ENCODE peak calls at places on chromosome 9, in seven cellular contexts. E, C, Z, G, Q, S and V are unnamed samples.
A peak's percentile ranks its signal among the peaks of the same experiment; 100 is the strongest.

GRCh38 chr9:105119166-105119565 is 125.3 kb upstream of the SLC44A1 start:
- DNase-seq in G (no peak), E (no peak), Q (no peak), Z (no peak), S (no peak), C (no peak), V (no peak)

GRCh38 chr9:91160181-91160580 is 201.5 kb downstream of the AUH start:
- DNase-seq in C (no peak), E (no peak), Z (no peak), G (no peak), Q (no peak), S (no peak), V (no peak)

GRCh38 chr9:137367506-137368430 is 55.2 kb downstream of the EXD3 start:
- DNase-seq in S (no peak), Z (no peak), Q (no peak), G (no peak), C (peak; percentile 19), E (no peak), V (no peak)

GRCh38 chr9:129006328-129007034 is 21.6 kb downstream of the SH3GLB2 start:
- DNase-seq in C (peak; percentile 67), Z (peak; percentile 44), S (peak; percentile 90), Q (peak; percentile 85), G (peak; percentile 89), E (peak; percentile 66), V (peak; percentile 72)

GRCh38 chr9:68728731-68729130 is 23.7 kb downstream of the PIP5K1B start:
- DNase-seq in G (no peak), Q (no peak), S (no peak), C (no peak), E (no peak), Z (no peak), V (no peak)

GRCh38 chr9:78612089-78612488 is 315.2 kb downstream of the PSAT1 start:
- DNase-seq in E (peak; percentile 39), G (no peak), C (no peak), S (no peak), Z (no peak), Q (no peak), V (no peak)

GRCh38 chr9:101326501-101326900 is 58.3 kb downstream of the BAAT start:
- DNase-seq in G (no peak), S (no peak), E (no peak), Z (no peak), Q (no peak), C (no peak), V (no peak)

GRCh38 chr9:120363697-120364096 is 216.3 kb downstream of the CDK5RAP2 start:
- DNase-seq in E (no peak), C (no peak), G (no peak), Q (no peak), Z (no peak), S (no peak), V (no peak)

GRCh38 chr9:6538666-6539071 is 106.9 kb downstream of the GLDC start:
- DNase-seq in S (no peak), C (no peak), E (no peak), Z (no peak), Q (no peak), G (no peak), V (no peak)

GRCh38 chr9:127754099-127754760 is 19.1 kb upstream of the TOR2A start:
- DNase-seq in S (no peak), C (no peak), Z (no peak), Q (no peak), E (no peak), G (peak; percentile 53), V (peak; percentile 52)

GRCh38 chr9:130556396-130557076 is 22.8 kb upstream of the FUBP3 start:
- DNase-seq in C (no peak), E (no peak), S (no peak), Q (no peak), Z (no peak), G (no peak), V (no peak)

GRCh38 chr9:114037961-114038723 is 40.0 kb downstream of the AMBP start:
- DNase-seq in Q (no peak), Z (no peak), G (no peak), C (no peak), S (no peak), E (no peak), V (peak; percentile 76)

GRCh38 chr9:132647355-132647754 is 22.4 kb downstream of the DDX31 start:
- DNase-seq in C (no peak), Z (no peak), G (no peak), Q (no peak), E (peak; percentile 91), S (no peak), V (no peak)

GRCh38 chr9:6545017-6545691 is 100.4 kb downstream of the GLDC start:
- DNase-seq in E (no peak), G (no peak), Z (no peak), S (no peak), C (no peak), Q (no peak), V (no peak)

GRCh38 chr9:136602193-136602885 is 56.5 kb upstream of the NOTCH1 start:
- DNase-seq in G (no peak), Q (no peak), S (no peak), E (no peak), Z (no peak), C (no peak), V (no peak)

GRCh38 chr9:137082222-137082924 is 4.4 kb upstream of the MAN1B1 start:
- DNase-seq in Z (no peak), Q (no peak), C (no peak), G (no peak), E (no peak), S (no peak), V (no peak)

GRCh38 chr9:124894741-124895170 is 32.8 kb downstream of the ARPC5L start:
- DNase-seq in C (no peak), S (peak; percentile 86), G (peak; percentile 45), Z (peak; percentile 61), E (peak; percentile 16), Q (no peak), V (peak; percentile 44)

GRCh38 chr9:135864447-135865049 is 42.8 kb downstream of the CAMSAP1 start:
- DNase-seq in S (peak; percentile 85), Q (peak; percentile 79), Z (peak; percentile 51), C (peak; percentile 57), E (peak; percentile 35), G (peak; percentile 68), V (peak; percentile 42)

GRCh38 chr9:5874048-5874447 is 16.6 kb upstream of the MLANA start:
- DNase-seq in G (no peak), Q (no peak), E (no peak), Z (no peak), C (no peak), S (no peak), V (no peak)

GRCh38 chr9:82101475-82101874 is 112.9 kb downstream of the SPATA31D1 start:
- DNase-seq in E (no peak), G (no peak), Q (no peak), S (no peak), C (no peak), Z (no peak), V (no peak)

GRCh38 chr9:105457560-105458294 is 9.9 kb downstream of the FSD1L start:
- DNase-seq in S (no peak), Z (no peak), Q (peak; percentile 80), E (no peak), C (peak; percentile 69), G (no peak), V (no peak)

GRCh38 chr9:129481424-129481823 is 139.5 kb downstream of the C9orf50 start:
- DNase-seq in C (no peak), S (no peak), G (no peak), Z (no peak), E (no peak), Q (no peak), V (no peak)

GRCh38 chr9:21392270-21392669 is 7.1 kb upstream of the IFNA2 start:
- DNase-seq in S (peak; percentile 67), Z (peak; percentile 9), E (no peak), C (no peak), Q (no peak), G (no peak), V (no peak)

GRCh38 chr9:91820949-91821880 is 128.8 kb downstream of the ROR2 start:
- DNase-seq in S (no peak), G (no peak), Z (no peak), E (no peak), Q (no peak), C (no peak), V (no peak)

GRCh38 chr9:126614455-126615248 is 924 bp downstream of the LMX1B start:
- DNase-seq in Z (no peak), S (no peak), C (no peak), G (no peak), Q (no peak), E (peak; percentile 7), V (no peak)

GRCh38 chr9:89402695-89403427 is 84.6 kb downstream of the SECISBP2 start:
- DNase-seq in S (no peak), C (no peak), E (no peak), Q (peak; percentile 26), Z (no peak), G (no peak), V (no peak)
- H3K4me1 ChIP-seq in S (peaks cover 14% of the 10 kb centered on the region), C (no peaks in the 10 kb centered on the region), E (peaks cover 7% of the 10 kb centered on the region), Q (no peaks in the 10 kb centered on the region), Z (peaks cover 26% of the 10 kb centered on the region), G (no peaks in the 10 kb centered on the region), V (no peaks in the 10 kb centered on the region)

DNA sequence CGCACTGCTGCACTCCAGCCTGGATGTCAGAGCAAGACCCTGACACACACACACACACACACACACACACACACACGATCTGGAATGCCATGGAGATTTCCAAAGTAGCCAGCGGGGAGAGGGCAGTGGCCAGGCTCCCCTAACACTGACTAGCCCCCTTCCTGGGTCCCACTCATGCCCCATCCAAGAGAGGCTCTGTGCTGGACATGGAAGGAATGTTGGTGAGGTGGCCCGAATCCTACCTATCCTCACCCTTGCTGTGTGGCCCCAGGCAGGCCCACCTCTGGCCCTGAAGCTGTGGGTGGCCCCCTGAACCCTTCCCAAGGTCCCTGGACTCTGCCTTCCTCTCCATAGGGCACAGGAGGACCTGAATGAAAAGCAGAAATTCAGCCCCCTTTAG is 7.3 kb downstream of the BRD3 start:
- DNase-seq in C (no peak), S (no peak), Q (no peak), E (no peak), Z (no peak), G (no peak), V (no peak)
- H3K4me1 ChIP-seq in C (peaks cover 35% of the 10 kb centered on the region), S (peaks cover 24% of the 10 kb centered on the region), Q (peaks cover 92% of the 10 kb centered on the region), E (peaks cover 3% of the 10 kb centered on the region), Z (peaks cover 38% of the 10 kb centered on the region), G (no peaks in the 10 kb centered on the region), V (peaks cover 53% of the 10 kb centered on the region)

DNA sequence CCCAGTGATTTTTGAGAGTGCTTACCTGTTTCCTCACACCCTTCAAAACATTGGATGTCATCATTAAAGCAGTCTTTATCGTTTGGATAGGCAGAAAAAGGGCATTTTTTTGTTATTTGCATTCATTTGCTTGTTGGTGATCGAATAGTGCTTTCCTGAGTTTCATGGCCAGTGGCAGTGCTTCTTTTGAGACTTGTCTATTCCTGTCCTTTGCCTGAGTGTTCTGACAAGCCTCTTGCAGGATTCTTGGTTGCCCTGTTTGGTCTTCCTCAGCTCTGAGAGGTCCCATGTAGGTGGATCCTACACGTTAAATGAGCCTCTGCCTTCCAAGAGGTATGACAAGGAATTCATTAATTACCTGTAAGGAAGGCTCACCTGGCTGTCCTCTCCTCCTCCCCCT is 52.8 kb downstream of the DAB2IP start:
- DNase-seq in S (no peak), C (no peak), Q (no peak), E (no peak), G (no peak), Z (no peak), V (no peak)
- H3K4me1 ChIP-seq in S (no peaks in the 10 kb centered on the region), C (peaks cover 21% of the 10 kb centered on the region), Q (peaks cover 53% of the 10 kb centered on the region), E (peaks cover 20% of the 10 kb centered on the region), G (no peaks in the 10 kb centered on the region), Z (peaks cover 4% of the 10 kb centered on the region), V (peaks cover 18% of the 10 kb centered on the region)

GRCh38 chr9:109471475-109471874 is 26.6 kb downstream of the PTPN3 start:
- DNase-seq in Z (no peak), G (no peak), C (no peak), S (no peak), Q (no peak), E (no peak), V (no peak)
- H3K4me1 ChIP-seq in Z (no peaks in the 10 kb centered on the region), G (no peaks in the 10 kb centered on the region), C (no peaks in the 10 kb centered on the region), S (no peaks in the 10 kb centered on the region), Q (peaks cover 72% of the 10 kb centered on the region), E (peaks cover 10% of the 10 kb centered on the region), V (no peaks in the 10 kb centered on the region)